ENCODE peak calls at places on chromosomes 3 and 15, in eight cellular contexts. N is gastrocnemius medialis, T is left ventricle myocardium inferior, G is SJSA1, Y is stomach, V is iPS DF 6.9, D is left lung, L is tibial artery. M is an unnamed sample. For H3K36me3 and H3K9me3, the result is how much of the 10 kb centered on the place peaks cover.

GRCh38 chr15:81274255-81274654 is 49.7 kb downstream of the STARD5 start:
- DNase-seq in L (no peak), D (no peak), T (no peak), G (no peak), N (no peak), V (no peak), Y (no peak), M (no peak)

GRCh38 chr3:188827078-188827477 is 344.7 kb upstream of the TPRG1 start:
- DNase-seq in T (no peak), G (no peak), Y (no peak), L (no peak), N (no peak), V (no peak), D (no peak), M (no peak)

GRCh38 chr3:28139967-28140634 is 101.3 kb upstream of the CMC1 start:
- DNase-seq in D (no peak), Y (no peak), V (no peak), N (no peak), L (no peak), T (no peak), G (no peak), M (no peak)

GRCh38 chr3:64207289-64208086 is 17.8 kb downstream of the PRICKLE2 start:
- DNase-seq in L (no peak), T (peak), N (no peak), V (no peak), Y (no peak), G (no peak), D (no peak), M (no peak)

GRCh38 chr15:41876007-41876406 is 17.8 kb downstream of the SPTBN5 start:
- DNase-seq in T (no peak), G (no peak), L (no peak), Y (no peak), N (no peak), V (no peak), D (no peak), M (no peak)

GRCh38 chr3:15204005-15204404 is 2.0 kb upstream of the CAPN7 start:
- DNase-seq in G (no peak), L (no peak), V (no peak), Y (no peak), T (no peak), N (no peak), D (no peak), M (no peak)

GRCh38 chr3:98901032-98901464 is 447 bp downstream of the DCBLD2 start:
- DNase-seq in Y (peak), L (peak), N (peak), D (peak), T (peak), V (no peak), G (peak), M (peak)

GRCh38 chr3:136716629-136717028 is 35.5 kb downstream of the STAG1 start:
- DNase-seq in N (no peak), Y (no peak), T (no peak), V (no peak), G (no peak), D (no peak), L (no peak), M (no peak)

GRCh38 chr15:75042730-75043508 is 19.5 kb downstream of the PPCDC start:
- DNase-seq in T (peak), V (no peak), L (peak), N (no peak), G (peak), Y (peak), D (peak), M (no peak)

GRCh38 chr3:100150583-100150982 is 36.3 kb upstream of the FILIP1L start:
- DNase-seq in T (no peak), G (no peak), L (no peak), D (no peak), N (no peak), V (no peak), Y (no peak), M (no peak)

GRCh38 chr3:146513386-146514051 is 30.9 kb downstream of the PLSCR1 start:
- DNase-seq in N (no peak), T (no peak), V (no peak), G (no peak), Y (no peak), L (no peak), D (no peak), M (no peak)

GRCh38 chr15:29103825-29104565 is 165.6 kb downstream of the NSMCE3 start:
- DNase-seq in L (no peak), N (no peak), T (peak), G (no peak), Y (peak), V (no peak), D (peak), M (peak)

GRCh38 chr3:160006282-160007163 is 17.9 kb downstream of the IL12A start:
- DNase-seq in N (peak), G (no peak), L (peak), Y (peak), V (no peak), D (no peak), T (no peak), M (no peak)

GRCh38 chr15:57183041-57183440 is 193.3 kb upstream of the CGNL1 start:
- DNase-seq in D (no peak), G (no peak), T (no peak), Y (no peak), V (no peak), L (no peak), N (no peak), M (no peak)

GRCh38 chr3:20110826-20111225 is 70.6 kb downstream of the KAT2B start:
- DNase-seq in Y (no peak), G (no peak), V (no peak), T (no peak), D (no peak), L (no peak), N (no peak), M (no peak)

GRCh38 chr3:189324538-189325138 is 152.9 kb downstream of the TPRG1 start:
- DNase-seq in N (no peak), T (no peak), L (peak), V (no peak), Y (peak), G (peak), D (no peak), M (peak)

GRCh38 chr15:82538961-82539689 is 1.1 kb downstream of the RPS17 start:
- DNase-seq in N (no peak), G (peak), T (no peak), D (no peak), L (no peak), Y (no peak), V (no peak), M (no peak)

GRCh38 chr3:288383-288782 is 91.8 kb downstream of the CHL1 start:
- DNase-seq in L (no peak), G (no peak), Y (no peak), D (no peak), V (no peak), N (no peak), T (no peak), M (no peak)

GRCh38 chr3:100810671-100811070 is 101.4 kb downstream of the TFG start:
- DNase-seq in N (no peak), G (no peak), V (no peak), D (no peak), L (no peak), Y (no peak), T (no peak), M (no peak)

GRCh38 chr3:133487920-133488540 is 85.5 kb upstream of the CDV3 start:
- DNase-seq in D (no peak), T (no peak), L (no peak), V (no peak), N (no peak), G (no peak), Y (no peak), M (no peak)

GRCh38 chr15:63396546-63396939 is 14.9 kb upstream of the CA12 start:
- DNase-seq in L (no peak), G (no peak), Y (no peak), T (no peak), D (no peak), V (no peak), N (no peak), M (peak)

GRCh38 chr15:67064607-67065530 is 533 bp upstream of the SMAD3 start:
- DNase-seq in V (no peak), D (peak), Y (peak), N (no peak), T (peak), L (peak), G (no peak), M (peak)

GRCh38 chr15:73744293-73744692 is 8.9 kb downstream of the INSYN1 start:
- DNase-seq in L (no peak), G (no peak), V (no peak), D (no peak), Y (no peak), T (no peak), N (no peak), M (no peak)

GRCh38 chr3:24401090-24401810 is 93.4 kb downstream of the THRB start:
- DNase-seq in G (no peak), T (no peak), D (no peak), Y (no peak), L (peak), V (no peak), N (no peak), M (no peak)

GRCh38 chr15:98894312-98894711 is 113.3 kb downstream of the PGPEP1L start:
- DNase-seq in G (no peak), D (no peak), T (no peak), Y (no peak), V (no peak), N (no peak), L (no peak), M (no peak)

GRCh38 chr15:58138106-58138505 is at the start of gene AQP9:
- DNase-seq in N (no peak), T (no peak), V (no peak), L (no peak), D (no peak), G (no peak), Y (no peak), M (no peak)

GRCh38 chr3:58074997-58075396 is 66.8 kb downstream of the FLNB start:
- DNase-seq in V (no peak), D (no peak), T (no peak), N (no peak), G (no peak), L (no peak), Y (no peak), M (no peak)

GRCh38 chr3:59773970-59774369 is 724.1 kb upstream of the CFAP20DC start:
- DNase-seq in T (no peak), D (no peak), Y (no peak), N (no peak), G (no peak), L (no peak), V (no peak), M (no peak)

GRCh38 chr15:101242160-101242998 is 9.5 kb downstream of the CHSY1 start:
- DNase-seq in L (no peak), V (no peak), G (no peak), Y (no peak), T (no peak), N (no peak), D (no peak), M (peak)

GRCh38 chr15:75531041-75531450 is 48.1 kb downstream of the PTPN9 start:
- DNase-seq in T (peak), D (no peak), Y (no peak), G (no peak), V (no peak), N (peak), L (peak), M (no peak)

GRCh38 chr15:43550527-43551363 is 33.3 kb downstream of the MAP1A start:
- DNase-seq in T (no peak), D (no peak), V (no peak), N (no peak), G (no peak), L (peak), Y (no peak), M (no peak)

GRCh38 chr3:186930143-186930638 is at the start of gene ST6GAL1:
- DNase-seq in V (peak), D (peak), Y (peak), T (peak), L (peak), N (peak), G (no peak), M (no peak)

GRCh38 chr3:154105218-154105975 is 15.8 kb upstream of the ARHGEF26 start:
- DNase-seq in Y (no peak), L (no peak), D (no peak), T (no peak), V (no peak), N (no peak), G (no peak), M (no peak)

GRCh38 chr15:98671060-98672008 is 23.0 kb downstream of the IGF1R start:
- DNase-seq in T (no peak), L (no peak), N (no peak), G (no peak), Y (no peak), D (no peak), V (no peak), M (no peak)

GRCh38 chr15:32993285-32993684 is 201.2 kb downstream of the FMN1 start:
- DNase-seq in G (no peak), Y (no peak), V (no peak), D (no peak), N (no peak), T (no peak), L (no peak), M (no peak)

GRCh38 chr15:82966671-82967071 is 14.2 kb upstream of the HOMER2 start:
- DNase-seq in N (no peak), G (no peak), V (no peak), Y (no peak), L (no peak), D (no peak), T (no peak), M (no peak)

GRCh38 chr3:125300416-125300815 is 74.7 kb downstream of the ZNF148 start:
- DNase-seq in Y (no peak), N (no peak), T (no peak), L (no peak), V (no peak), G (no peak), D (no peak), M (no peak)

GRCh38 chr3:125306620-125307019 is 68.5 kb downstream of the ZNF148 start:
- DNase-seq in V (no peak), D (no peak), N (no peak), Y (no peak), T (no peak), L (no peak), G (no peak), M (no peak)

GRCh38 chr3:125302932-125303331 is 72.2 kb downstream of the ZNF148 start:
- DNase-seq in V (no peak), D (no peak), T (no peak), N (no peak), G (no peak), L (no peak), Y (no peak), M (no peak)
- H3K36me3 ChIP-seq in V (under half), D (under half), T (under half), N (under half), G (under half), L (under half), Y (under half), M (under half)

DNA sequence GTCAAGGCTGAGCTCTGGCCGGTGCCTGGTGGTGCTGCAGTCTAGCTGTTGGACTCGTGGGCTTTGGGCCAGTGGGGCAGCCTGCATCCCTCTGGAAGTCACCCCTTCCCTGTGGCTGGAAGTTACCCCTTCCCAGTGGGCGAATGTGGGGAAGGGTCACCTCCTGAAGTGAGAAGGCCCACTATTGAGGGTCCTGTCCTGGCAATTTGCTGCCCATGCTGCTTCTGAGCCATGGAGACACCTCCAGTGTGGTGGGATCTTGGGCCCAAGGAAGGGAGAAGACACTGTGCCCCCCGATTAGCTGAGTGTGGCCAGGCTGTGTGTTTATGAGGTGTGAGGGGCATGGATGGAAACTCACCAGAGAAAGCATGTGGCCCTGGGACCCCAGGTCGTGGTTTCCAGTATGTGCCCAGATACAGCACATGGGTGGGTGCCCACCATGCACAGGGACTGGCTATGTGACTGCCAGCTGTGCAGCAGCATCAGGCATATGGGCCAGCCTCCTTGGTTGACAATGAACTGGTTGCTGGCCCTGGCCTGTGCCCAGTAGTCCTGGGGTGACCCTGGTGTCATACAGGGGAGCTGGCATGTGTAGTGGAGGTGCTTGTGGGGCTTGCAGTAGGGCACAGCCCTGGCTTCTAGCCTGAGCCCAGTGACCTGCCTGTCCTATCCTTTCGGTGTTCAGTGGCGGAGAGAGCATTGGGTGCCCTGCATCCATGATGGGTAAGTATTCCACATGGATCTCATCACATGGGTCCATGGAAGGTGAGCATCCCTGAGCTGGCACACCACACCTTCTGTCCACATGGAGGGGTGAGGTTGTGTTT is 221.2 kb downstream of the SNRPN start:
- DNase-seq in L (peak), Y (peak), T (peak), D (peak), V (no peak), N (no peak), G (no peak), M (peak)
- H3K9me3 ChIP-seq in L (under half), Y (half or more), T (half or more), D (under half), V (under half), N (under half), G (under half), M (half or more)

GRCh38 chr3:47705391-47705790 is 76.3 kb downstream of the SMARCC1 start:
- DNase-seq in T (no peak), N (no peak), Y (no peak), G (no peak), V (no peak), L (no peak), D (no peak), M (no peak)
- H3K36me3 ChIP-seq in T (half or more), N (half or more), Y (half or more), G (half or more), V (under half), L (half or more), D (under half), M (half or more)

GRCh38 chr3:1540686-1541085 is 447.9 kb downstream of the CNTN6 start:
- DNase-seq in G (no peak), N (no peak), T (no peak), D (no peak), Y (no peak), V (no peak), L (no peak), M (no peak)
- H3K9me3 ChIP-seq in G (under half), N (under half), T (under half), D (under half), Y (under half), V (under half), L (under half), M (under half)

DNA sequence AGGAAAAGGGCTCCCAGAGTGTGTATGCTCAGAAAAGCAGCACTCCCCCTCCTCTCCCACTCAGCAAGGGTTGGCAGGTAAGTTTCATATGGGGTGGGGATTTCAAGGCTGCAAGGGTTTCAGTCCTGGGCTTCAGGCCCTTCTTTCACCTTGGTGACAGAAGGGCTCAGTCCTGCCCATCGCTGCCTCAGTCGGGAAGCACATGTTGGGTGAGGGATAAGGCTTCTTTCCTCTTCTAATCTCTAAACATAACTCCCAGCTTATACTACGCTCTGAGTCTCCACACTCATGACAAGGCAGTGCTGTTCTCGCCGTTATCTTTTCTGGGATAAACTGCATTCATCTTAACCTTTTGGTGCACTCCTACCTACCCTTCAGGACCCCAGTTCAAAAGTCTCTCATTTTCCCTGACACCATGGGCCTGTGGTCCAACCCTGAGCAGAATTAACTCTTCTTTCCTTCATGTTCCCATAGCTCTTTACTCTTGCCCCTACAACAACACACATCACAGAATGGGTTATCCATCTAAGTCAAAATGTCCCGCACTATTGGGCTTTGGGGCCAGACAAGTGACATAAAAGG is 17.0 kb downstream of the RAB43 start:
- DNase-seq in L (no peak), V (no peak), Y (no peak), D (no peak), G (no peak), T (no peak), N (no peak), M (no peak)
- H3K36me3 ChIP-seq in L (under half), V (under half), Y (under half), D (under half), G (under half), T (under half), N (under half), M (under half)

DNA sequence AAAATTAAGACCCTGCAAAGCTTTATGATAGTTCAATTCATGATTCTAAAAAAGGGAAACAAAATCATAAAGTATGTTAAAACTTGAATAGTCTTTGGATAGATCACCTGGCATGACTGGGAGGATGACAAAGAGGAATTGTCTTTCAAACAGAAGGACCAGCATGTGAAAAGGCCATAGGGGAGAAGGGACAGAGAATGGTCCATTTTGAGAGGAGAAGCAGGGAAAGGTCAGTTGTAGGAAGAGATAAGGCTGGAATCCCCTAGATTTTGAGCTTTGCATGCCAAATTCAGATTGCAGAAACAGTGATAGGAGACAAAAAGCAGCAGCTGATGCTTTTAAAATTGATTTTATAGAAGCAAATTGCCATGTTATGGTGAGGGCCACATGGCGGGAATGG is 12.7 kb downstream of the PROS1 start:
- DNase-seq in V (no peak), L (no peak), D (no peak), N (no peak), T (no peak), Y (no peak), G (no peak), M (no peak)
- H3K9me3 ChIP-seq in V (under half), L (under half), D (under half), N (under half), T (under half), Y (under half), G (under half), M (under half)

DNA sequence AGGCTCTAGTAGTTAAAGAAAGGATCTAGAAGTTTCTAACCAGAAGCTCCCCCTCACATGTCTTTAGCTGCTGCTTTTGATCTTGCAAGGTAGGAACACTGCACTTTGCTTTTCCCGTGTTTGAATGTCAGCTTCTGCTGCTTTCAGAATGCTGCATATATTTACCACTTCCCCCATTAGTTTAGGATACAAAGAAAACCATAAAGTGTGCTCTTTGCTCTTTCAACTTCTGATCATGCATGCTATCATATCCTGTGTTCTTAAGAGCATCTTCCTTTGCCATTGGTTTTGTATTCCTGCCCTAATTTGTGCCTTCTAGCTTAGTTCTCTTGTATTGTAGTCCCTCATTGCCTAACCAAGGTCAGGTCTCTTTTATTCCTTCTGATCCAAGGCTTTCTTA is 43.3 kb downstream of the ZNF609 start:
- DNase-seq in D (no peak), G (no peak), V (no peak), Y (no peak), L (no peak), T (no peak), N (no peak), M (no peak)
- H3K36me3 ChIP-seq in D (under half), G (half or more), V (under half), Y (under half), L (under half), T (under half), N (under half), M (half or more)

DNA sequence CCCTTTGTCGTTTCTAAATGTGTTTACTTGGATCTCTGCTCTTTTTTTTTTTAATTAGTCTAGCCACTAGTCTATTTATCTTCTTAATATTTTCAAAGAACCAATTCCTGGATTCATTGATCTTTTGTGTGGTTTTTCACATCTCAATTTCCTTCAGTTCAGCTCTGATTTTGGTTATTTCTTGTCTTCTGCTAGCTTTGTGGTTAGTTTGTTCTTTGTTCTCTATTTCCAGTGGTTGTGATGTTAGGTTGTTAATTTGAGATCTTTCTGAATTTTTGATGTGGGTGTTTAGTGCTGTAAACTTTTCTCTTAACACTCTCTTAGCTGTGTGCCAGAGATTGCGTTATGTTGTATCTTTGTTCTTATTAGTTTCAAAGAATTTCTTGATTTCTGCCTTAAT is 446.1 kb downstream of the CNTN4 start:
- DNase-seq in T (no peak), Y (no peak), V (no peak), N (no peak), G (no peak), L (no peak), D (no peak), M (no peak)
- H3K9me3 ChIP-seq in T (under half), Y (under half), V (under half), N (under half), G (under half), L (under half), D (under half), M (under half)